ENCODE peak calls at places on chromosomes 3 and 15, in six cellular contexts. Z, W, G, A, S and T are unnamed samples.

GRCh38 chr15:78974272-78974918 is 29.5 kb upstream of the CTSH start:
- DNase-seq in Z (no peak), W (no peak), G (no peak), A (no peak), S (no peak), T (no peak)

GRCh38 chr3:51949121-51949520 is 6.1 kb upstream of the GPR62 start:
- DNase-seq in Z (peak), W (no peak), G (peak), A (no peak), S (no peak), T (peak)

GRCh38 chr3:139226731-139227130 is 117.1 kb upstream of the MRPS22 start:
- DNase-seq in Z (no peak), W (no peak), G (no peak), A (no peak), S (no peak), T (no peak)

GRCh38 chr3:181735921-181736320 is 24.2 kb downstream of the SOX2 start:
- DNase-seq in Z (no peak), W (no peak), G (no peak), A (no peak), S (no peak), T (no peak)

GRCh38 chr3:42514876-42515275 is 12.4 kb downstream of the VIPR1 start:
- DNase-seq in Z (peak), W (no peak), G (no peak), A (no peak), S (no peak), T (no peak)

GRCh38 chr3:39125837-39126500 is 18.5 kb downstream of the TTC21A start:
- DNase-seq in Z (peak), W (peak), G (no peak), A (no peak), S (no peak), T (no peak)

GRCh38 chr15:27601239-27601942 is 497.7 kb downstream of the OCA2 start:
- DNase-seq in Z (no peak), W (no peak), G (no peak), A (no peak), S (no peak), T (no peak)

GRCh38 chr3:112056451-112056929 is 22.0 kb downstream of the TMPRSS7 start:
- DNase-seq in Z (no peak), W (peak), G (no peak), A (peak), S (no peak), T (no peak)

GRCh38 chr3:194305356-194306108 is 45.6 kb downstream of the CPN2 start:
- DNase-seq in Z (peak), W (no peak), G (no peak), A (no peak), S (no peak), T (peak)

GRCh38 chr15:85870216-85871014 is 75.7 kb upstream of the KLHL25 start:
- DNase-seq in Z (no peak), W (no peak), G (no peak), A (no peak), S (no peak), T (no peak)

DNA sequence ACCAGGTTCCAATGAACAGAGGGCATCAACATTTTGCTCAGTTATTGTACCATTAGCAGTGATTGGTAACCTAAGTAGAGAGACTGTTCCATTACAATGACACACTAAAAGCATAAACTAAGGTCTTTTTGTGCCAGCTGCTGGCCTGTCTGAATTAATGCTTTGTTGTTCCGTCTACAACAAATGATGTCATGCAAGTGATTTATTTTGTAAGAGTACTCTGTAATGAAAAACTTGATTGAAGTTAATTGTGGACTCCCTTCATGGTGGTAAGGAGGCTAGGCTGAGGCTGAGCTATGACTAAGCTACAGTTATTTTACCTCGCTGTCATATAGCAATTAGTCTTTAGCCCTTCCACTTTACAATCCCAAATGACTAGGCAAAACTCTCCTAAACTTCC is 23.2 kb downstream of the RCN2 start:
- DNase-seq in Z (no peak), W (peak), G (no peak), A (no peak), S (no peak), T (no peak)
- H3K4me3 ChIP-seq in Z (no peak), W (no peak), G (no peak), A (no peak), S (no peak), T (no peak)

GRCh38 chr3:15955968-15956367 is 158.2 kb upstream of the ANKRD28 start:
- DNase-seq in Z (no peak), W (peak), G (no peak), A (no peak), S (no peak), T (no peak)

GRCh38 chr3:15952543-15953175 is 154.9 kb upstream of the ANKRD28 start:
- DNase-seq in Z (no peak), W (peak), G (no peak), A (no peak), S (no peak), T (no peak)

GRCh38 chr3:15958692-15959433 is 161.1 kb upstream of the ANKRD28 start:
- DNase-seq in Z (no peak), W (peak), G (no peak), A (no peak), S (no peak), T (no peak)

GRCh38 chr3:15948403-15948802 is 150.6 kb upstream of the ANKRD28 start:
- DNase-seq in Z (no peak), W (no peak), G (no peak), A (no peak), S (no peak), T (no peak)

GRCh38 chr3:15953841-15954240 is 156.1 kb upstream of the ANKRD28 start:
- DNase-seq in Z (no peak), W (no peak), G (no peak), A (no peak), S (no peak), T (no peak)
- TF ChIP-seq CTCF in Z (no peak), W (no peak), G (no peak), A (peak), S (no peak), T (no peak)

GRCh38 chr15:47185222-47185800 is 532.0 kb upstream of the SEMA6D start:
- DNase-seq in Z (no peak), W (peak), G (no peak), A (no peak), S (no peak), T (no peak)

GRCh38 chr15:47186071-47186470 is 531.2 kb upstream of the SEMA6D start:
- DNase-seq in Z (no peak), W (no peak), G (no peak), A (no peak), S (no peak), T (no peak)

GRCh38 chr15:47184003-47184404 is 533.3 kb upstream of the SEMA6D start:
- DNase-seq in Z (peak), W (no peak), G (peak), A (peak), S (no peak), T (peak)

GRCh38 chr15:47182818-47183217 is 534.5 kb upstream of the SEMA6D start:
- DNase-seq in Z (no peak), W (no peak), G (no peak), A (no peak), S (no peak), T (no peak)

GRCh38 chr15:47184405-47185221 is 532.7 kb upstream of the SEMA6D start:
- DNase-seq in Z (peak), W (peak), G (no peak), A (peak), S (no peak), T (peak)
- H3K4me3 ChIP-seq in Z (peak), W (peak), G (peak), A (peak), S (peak), T (peak)

DNA sequence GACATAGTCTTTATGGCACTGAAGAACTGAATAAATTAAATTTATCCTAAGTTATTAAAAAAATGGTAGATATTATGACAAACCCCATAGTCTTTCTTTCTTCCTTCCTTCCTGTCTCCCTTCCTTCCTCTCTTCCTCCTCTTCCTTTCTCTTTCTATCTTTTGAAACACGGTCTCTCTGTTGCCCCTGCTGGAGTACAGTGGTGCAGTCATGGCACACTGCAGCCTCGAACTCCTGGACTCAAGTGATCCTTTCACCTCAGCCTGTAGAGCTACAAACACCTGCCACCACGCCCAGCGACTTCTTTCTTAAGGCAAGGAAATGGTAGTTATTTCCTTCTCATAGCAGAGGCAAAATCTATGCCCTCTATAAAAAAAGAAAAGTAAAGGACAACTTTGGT is 354.6 kb downstream of the GAP43 start:
- DNase-seq in Z (no peak), W (no peak), G (no peak), A (no peak), S (no peak), T (no peak)
- TF ChIP-seq CTCF in Z (no peak), W (no peak), G (no peak), A (peak), S (no peak), T (peak)